ENCODE peak calls at places on chromosomes 6 and 20, in four cellular contexts. Y, V, I and T are unnamed samples.

GRCh38 chr6:34572585-34572984 is 16.5 kb upstream of the SPDEF start:
- DNase-seq in I (no peak), V (no peak), Y (no peak), T (no peak)

GRCh38 chr6:17179246-17180073 is 77.6 kb downstream of the STMND1 start:
- DNase-seq in V (no peak), I (no peak), Y (no peak), T (no peak)

GRCh38 chr20:44526129-44526528 is 4.3 kb upstream of the SERINC3 start:
- DNase-seq in I (peak; percentile 60), V (no peak), Y (no peak), T (no peak)

GRCh38 chr6:33217246-33217645 is 8.9 kb downstream of the RING1 start:
- DNase-seq in V (no peak), I (no peak), Y (no peak), T (no peak)

GRCh38 chr20:889932-890463 is 26.1 kb downstream of the ANGPT4 start:
- DNase-seq in Y (no peak), I (no peak), V (no peak), T (no peak)

GRCh38 chr6:134145786-134146185 is 93.4 kb upstream of the SLC2A12 start:
- DNase-seq in V (no peak), Y (no peak), I (no peak), T (no peak)

GRCh38 chr6:4593891-4594445 is 182.2 kb upstream of the CDYL start:
- DNase-seq in V (no peak), I (no peak), Y (no peak), T (no peak)

GRCh38 chr6:3355358-3356055 is 96.8 kb downstream of the PSMG4 start:
- DNase-seq in Y (peak; percentile 62), V (no peak), I (no peak), T (no peak)

DNA sequence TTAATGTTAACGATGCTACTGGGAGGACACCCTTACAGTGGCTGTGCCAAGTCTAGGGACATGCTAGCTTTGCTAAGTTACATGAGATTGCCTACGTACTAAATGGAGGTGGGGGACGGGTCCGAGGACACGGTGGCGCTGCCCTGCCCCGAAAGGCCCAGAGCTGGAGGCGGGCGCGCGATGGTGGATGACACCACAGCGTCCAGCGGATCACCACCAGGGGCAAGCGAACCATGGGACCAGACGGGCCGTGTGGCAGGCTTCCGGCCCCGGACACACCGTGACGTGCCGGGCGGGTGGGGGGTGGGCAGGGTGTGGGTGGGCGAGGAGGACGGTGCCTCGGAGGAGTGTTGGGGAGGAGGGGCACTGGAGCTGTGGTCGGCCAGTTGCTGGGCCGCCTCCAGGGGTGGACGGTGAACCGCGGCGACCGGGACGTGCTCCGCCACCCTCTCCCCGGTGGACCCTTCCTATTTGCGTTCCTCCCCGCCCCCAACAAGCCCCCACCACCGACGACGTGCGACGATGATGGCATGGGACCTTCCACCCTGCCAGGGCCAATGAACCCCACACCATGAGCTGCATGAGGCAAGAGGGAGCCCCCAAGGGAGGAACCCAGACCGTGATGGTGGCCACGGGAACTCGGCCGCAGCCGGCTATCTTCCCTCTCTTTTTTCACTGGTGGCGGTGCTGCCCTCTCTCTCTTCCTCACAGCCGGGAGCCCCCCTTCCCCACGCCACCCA is 773.3 kb upstream of the DEFB115 start:
- DNase-seq in I (no peak), V (no peak), Y (no peak), T (no peak)
- H3K9me3 ChIP-seq in I (peaks cover 48% of the 10 kb centered on the region), V (peaks cover 34% of the 10 kb centered on the region), Y (no peaks in the 10 kb centered on the region), T (no peaks in the 10 kb centered on the region)

DNA sequence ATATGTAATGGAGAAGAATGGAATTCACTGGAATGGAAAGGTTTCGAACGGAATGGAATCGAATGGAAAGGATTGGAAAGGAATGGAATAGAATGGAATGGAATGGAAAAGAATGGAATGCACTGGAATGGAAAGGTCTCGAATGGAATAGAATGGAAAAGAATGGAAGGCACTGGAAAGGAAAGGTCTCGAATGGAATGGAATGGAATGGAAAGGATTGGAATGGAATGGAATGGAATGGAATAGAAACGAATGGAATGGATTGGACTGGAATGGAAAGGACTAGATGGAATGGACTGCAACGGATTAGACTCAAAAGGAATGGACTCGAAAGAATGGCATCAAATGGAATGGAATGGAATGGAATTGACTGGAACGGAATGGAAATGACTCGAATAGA is 20.5 kb upstream of the DEFB115 start:
- DNase-seq in V (no peak), Y (no peak), I (no peak), T (no peak)
- H3K9me3 ChIP-seq in V (peaks cover 67% of the 10 kb centered on the region), Y (no peaks in the 10 kb centered on the region), I (peaks cover 100% of the 10 kb centered on the region), T (peaks cover 23% of the 10 kb centered on the region)

GRCh38 chr6:27419363-27419762 is 30.8 kb downstream of the ZNF391 start:
- DNase-seq in V (no peak), Y (no peak), I (no peak), T (no peak)
- H3K9me3 ChIP-seq in V (no peaks in the 10 kb centered on the region), Y (no peaks in the 10 kb centered on the region), I (peaks cover 4% of the 10 kb centered on the region), T (no peaks in the 10 kb centered on the region)

GRCh38 chr6:141048451-141048850 is 1084.3 kb upstream of the GJE1 start:
- DNase-seq in Y (no peak), I (no peak), V (no peak), T (no peak)

DNA sequence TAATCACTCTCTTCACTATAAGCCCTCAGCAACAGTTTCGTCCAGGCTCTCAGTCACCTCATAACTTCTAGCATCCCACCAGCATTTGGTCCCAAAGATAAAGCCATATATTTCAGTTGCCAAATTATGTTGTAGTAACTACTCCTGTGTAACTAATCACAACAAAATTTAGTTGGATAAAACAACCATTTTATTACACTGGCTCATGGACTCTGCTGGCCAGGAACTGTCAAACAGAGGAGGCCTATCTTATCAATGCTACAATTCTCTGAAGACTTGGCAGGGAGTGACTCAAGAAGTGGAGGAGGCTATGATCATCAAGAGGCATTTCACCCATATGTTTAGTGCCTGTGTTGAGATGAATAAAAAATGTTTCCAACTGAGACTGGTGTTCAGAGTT is 1082.3 kb upstream of the GJE1 start:
- DNase-seq in V (no peak), I (no peak), Y (no peak), T (no peak)
- H3K9me3 ChIP-seq in V (peaks cover 4% of the 10 kb centered on the region), I (no peaks in the 10 kb centered on the region), Y (no peaks in the 10 kb centered on the region), T (no peaks in the 10 kb centered on the region)

GRCh38 chr20:4325548-4326187 is 310.3 kb upstream of the RNF24 start:
- DNase-seq in V (no peak), I (no peak), Y (no peak), T (no peak)
- H3K9me3 ChIP-seq in V (no peaks in the 10 kb centered on the region), I (no peaks in the 10 kb centered on the region), Y (no peaks in the 10 kb centered on the region), T (no peaks in the 10 kb centered on the region)

GRCh38 chr6:168383062-168383854 is 57.7 kb upstream of the SMOC2 start:
- DNase-seq in I (no peak), Y (no peak), V (no peak), T (no peak)

GRCh38 chr6:168381726-168382458 is 59.1 kb upstream of the SMOC2 start:
- DNase-seq in Y (no peak), I (no peak), V (no peak), T (no peak)

GRCh38 chr6:168385380-168385779 is 55.6 kb upstream of the SMOC2 start:
- DNase-seq in Y (no peak), I (no peak), V (peak; percentile 45), T (no peak)

GRCh38 chr6:168385858-168386735 is 54.9 kb upstream of the SMOC2 start:
- DNase-seq in V (no peak), Y (no peak), I (no peak), T (no peak)

GRCh38 chr6:168384045-168385038 is 56.6 kb upstream of the SMOC2 start:
- DNase-seq in Y (no peak), V (no peak), I (no peak), T (no peak)
- H3K9me3 ChIP-seq in Y (no peaks in the 10 kb centered on the region), V (no peaks in the 10 kb centered on the region), I (peaks cover 4% of the 10 kb centered on the region), T (no peaks in the 10 kb centered on the region)

GRCh38 chr20:41600926-41601631 is 17.1 kb downstream of the CHD6 start:
- DNase-seq in I (no peak), Y (no peak), V (no peak), T (no peak)
- H3K9me3 ChIP-seq in I (peaks cover 14% of the 10 kb centered on the region), Y (peaks cover 15% of the 10 kb centered on the region), V (peaks cover 32% of the 10 kb centered on the region), T (peaks cover 13% of the 10 kb centered on the region)

GRCh38 chr6:167578371-167578901 is 248.3 kb upstream of the AFDN start:
- DNase-seq in I (no peak), V (peak; percentile 7), Y (no peak), T (no peak)

GRCh38 chr6:167579786-167580370 is 246.8 kb upstream of the AFDN start:
- DNase-seq in I (no peak), Y (no peak), V (no peak), T (no peak)

GRCh38 chr6:167576050-167576741 is 250.5 kb upstream of the AFDN start:
- DNase-seq in V (peak; percentile 25), Y (no peak), I (no peak), T (no peak)

GRCh38 chr6:167576798-167577528 is 249.7 kb upstream of the AFDN start:
- DNase-seq in I (no peak), V (peak; percentile 43), Y (no peak), T (no peak)

DNA sequence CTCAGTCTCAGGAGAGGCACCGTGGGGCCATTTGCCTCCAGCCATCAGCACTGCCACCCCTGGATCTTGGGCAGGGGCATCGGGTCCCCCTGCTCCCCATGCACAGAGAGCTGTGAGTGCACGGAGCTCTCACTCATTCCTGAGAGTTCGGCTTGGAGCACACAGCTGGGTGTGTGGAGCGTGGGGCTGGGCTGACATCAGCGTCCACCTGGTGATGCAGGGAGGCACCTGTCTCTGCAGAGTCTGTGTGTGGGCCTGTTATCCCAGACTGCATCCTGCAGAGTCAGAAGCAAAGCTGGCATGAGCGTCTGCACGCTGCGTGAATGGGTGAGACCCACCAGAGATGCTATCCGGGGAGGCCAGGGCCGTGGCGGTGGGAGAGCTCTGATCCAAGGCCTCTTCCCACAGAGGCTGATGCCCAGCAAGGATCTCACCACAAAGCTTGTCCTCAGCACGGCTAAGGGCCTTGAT is 248.8 kb upstream of the AFDN start:
- DNase-seq in Y (no peak), I (no peak), V (peak; percentile 36), T (no peak)
- H3K9me3 ChIP-seq in Y (no peaks in the 10 kb centered on the region), I (no peaks in the 10 kb centered on the region), V (no peaks in the 10 kb centered on the region), T (no peaks in the 10 kb centered on the region)